ENCODE peak calls at places on chromosomes 16 and 17, in nine cellular contexts. Z is fibroblast of the aortic adventitia; H is CD8-positive, alpha-beta T cell; B is right lobe of liver; O is heart left ventricle; W is GM12865; Q is DND-41; N is cardiac fibroblast; J is GM23248. U is an unnamed sample.

GRCh38 chr16:23504076-23504452 is 6.2 kb downstream of the GGA2 start:
- DNase-seq in O (no peak), J (peak), N (peak), W (peak), Z (peak), B (no peak), Q (no peak), H (no peak), U (no peak)

GRCh38 chr16:17423195-17423594 is 47.6 kb downstream of the XYLT1 start:
- DNase-seq in N (no peak), H (no peak), Q (no peak), J (no peak), Z (no peak), O (no peak), W (no peak), B (no peak), U (no peak)

GRCh38 chr16:19804538-19805323 is 79.9 kb downstream of the GPRC5B start:
- DNase-seq in W (peak), B (no peak), N (peak), J (no peak), O (peak), H (peak), Z (no peak), Q (peak), U (peak)

GRCh38 chr17:19747829-19748806 is at the start of gene ALDH3A1:
- DNase-seq in B (no peak), O (no peak), Z (no peak), H (no peak), Q (no peak), J (peak), N (no peak), W (no peak), U (no peak)

GRCh38 chr17:48413613-48414405 is 16.2 kb downstream of the SKAP1 start:
- DNase-seq in N (no peak), O (no peak), H (no peak), W (peak), B (no peak), Q (no peak), Z (no peak), J (no peak), U (no peak)

GRCh38 chr17:8820311-8821010 is 21.3 kb upstream of the MFSD6L start:
- DNase-seq in Z (no peak), O (no peak), W (no peak), H (no peak), J (peak), N (no peak), B (no peak), Q (no peak), U (no peak)

GRCh38 chr17:27241346-27241946 is 52.5 kb upstream of the WSB1 start:
- DNase-seq in J (peak), H (no peak), Q (no peak), Z (peak), W (peak), O (no peak), N (peak), B (no peak), U (no peak)

GRCh38 chr16:89564476-89565255 is 4.2 kb downstream of the RPL13 start:
- DNase-seq in W (peak), B (no peak), J (peak), Q (peak), Z (no peak), N (no peak), H (no peak), O (no peak), U (no peak)

GRCh38 chr16:47110939-47111338 is 32.8 kb downstream of the NETO2 start:
- DNase-seq in W (no peak), B (no peak), H (no peak), J (no peak), Q (no peak), O (no peak), N (no peak), Z (no peak), U (no peak)

GRCh38 chr17:48054238-48055185 is 6.4 kb downstream of the NFE2L1 start:
- DNase-seq in Z (peak), B (peak), N (peak), H (no peak), J (peak), W (no peak), O (peak), Q (no peak), U (peak)

GRCh38 chr17:80358131-80358530 is 56.8 kb upstream of the ENDOV start:
- DNase-seq in Q (no peak), B (no peak), N (no peak), Z (no peak), J (no peak), H (no peak), W (no peak), O (no peak), U (no peak)

GRCh38 chr16:1779741-1780676 is 2.4 kb downstream of the SPSB3 start:
- DNase-seq in H (no peak), O (peak), Z (no peak), W (no peak), J (no peak), Q (no peak), N (no peak), B (peak), U (peak)

GRCh38 chr17:72545756-72546155 is 424.9 kb downstream of the SOX9 start:
- DNase-seq in H (no peak), B (no peak), J (peak), Q (no peak), W (no peak), Z (no peak), O (no peak), N (peak), U (no peak)

GRCh38 chr17:40559954-40560591 is 5.2 kb downstream of the CCR7 start:
- DNase-seq in O (peak), N (peak), Q (peak), W (peak), J (peak), H (peak), B (peak), Z (peak), U (peak)
- H3K4me3 ChIP-seq in O (no peak), N (no peak), Q (peak), W (peak), J (peak), H (peak), B (no peak), Z (peak), U (no peak)

DNA sequence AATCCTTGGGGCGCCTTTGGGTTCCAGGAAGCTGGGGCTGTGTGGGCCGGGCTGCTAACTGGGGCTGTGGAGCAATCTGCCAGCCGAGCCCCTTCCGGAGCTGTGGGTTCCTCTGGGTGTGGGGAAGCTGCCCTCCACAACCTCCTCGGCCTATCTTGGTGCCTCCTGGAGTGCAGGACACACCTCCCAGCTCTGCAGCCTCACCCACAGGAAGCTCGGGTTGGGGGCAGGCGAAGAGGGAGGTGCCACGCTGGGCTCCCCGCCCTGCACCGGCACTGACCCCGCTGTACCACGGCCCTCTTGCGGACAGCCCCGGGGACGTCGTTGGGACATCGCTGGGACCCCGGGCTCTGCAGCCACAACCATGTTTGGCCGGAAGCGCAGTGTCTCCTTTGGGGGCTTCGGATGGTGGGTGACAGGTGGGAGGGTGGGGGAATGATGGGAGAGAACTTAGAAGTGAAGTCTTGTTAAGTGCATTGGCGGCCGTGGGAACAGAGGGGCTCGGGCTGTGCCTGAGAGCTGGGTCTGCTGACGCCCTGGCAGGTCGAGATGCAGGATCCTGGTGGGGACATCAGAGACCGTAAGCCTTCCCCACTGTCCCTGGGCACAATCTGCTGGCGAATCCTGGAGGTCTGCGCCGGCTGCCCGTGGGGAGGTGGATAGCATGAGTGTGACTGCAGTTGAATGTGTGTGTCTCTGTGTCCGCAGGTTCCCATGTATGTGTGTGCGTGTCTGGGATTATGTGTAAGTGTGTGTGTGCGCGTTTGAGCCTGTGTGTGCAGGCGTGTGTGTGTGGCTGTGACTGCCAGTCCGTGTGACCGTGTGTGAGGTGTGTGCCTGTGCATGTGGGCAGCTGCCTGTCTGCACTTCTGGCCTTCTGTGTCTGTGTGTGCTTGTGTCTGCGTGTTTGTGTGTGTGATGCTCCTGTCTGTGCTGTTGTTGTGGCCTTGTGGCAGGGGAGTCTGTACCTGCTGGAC is at the start of gene RAP1GAP2:
- DNase-seq in O (peak), Z (no peak), J (no peak), B (peak), W (peak), H (peak), Q (peak), N (no peak), U (no peak)
- H3K4me3 ChIP-seq in O (no peak), Z (no peak), J (no peak), B (no peak), W (peak), H (peak), Q (peak), N (no peak), U (no peak)

GRCh38 chr17:43871947-43872690 is 25.1 kb downstream of the CD300LG start:
- DNase-seq in B (no peak), W (no peak), O (no peak), J (no peak), Z (no peak), N (no peak), Q (no peak), H (no peak), U (no peak)
- H3K4me3 ChIP-seq in B (no peak), W (no peak), O (peak), J (no peak), Z (peak), N (no peak), Q (no peak), H (no peak), U (no peak)

DNA sequence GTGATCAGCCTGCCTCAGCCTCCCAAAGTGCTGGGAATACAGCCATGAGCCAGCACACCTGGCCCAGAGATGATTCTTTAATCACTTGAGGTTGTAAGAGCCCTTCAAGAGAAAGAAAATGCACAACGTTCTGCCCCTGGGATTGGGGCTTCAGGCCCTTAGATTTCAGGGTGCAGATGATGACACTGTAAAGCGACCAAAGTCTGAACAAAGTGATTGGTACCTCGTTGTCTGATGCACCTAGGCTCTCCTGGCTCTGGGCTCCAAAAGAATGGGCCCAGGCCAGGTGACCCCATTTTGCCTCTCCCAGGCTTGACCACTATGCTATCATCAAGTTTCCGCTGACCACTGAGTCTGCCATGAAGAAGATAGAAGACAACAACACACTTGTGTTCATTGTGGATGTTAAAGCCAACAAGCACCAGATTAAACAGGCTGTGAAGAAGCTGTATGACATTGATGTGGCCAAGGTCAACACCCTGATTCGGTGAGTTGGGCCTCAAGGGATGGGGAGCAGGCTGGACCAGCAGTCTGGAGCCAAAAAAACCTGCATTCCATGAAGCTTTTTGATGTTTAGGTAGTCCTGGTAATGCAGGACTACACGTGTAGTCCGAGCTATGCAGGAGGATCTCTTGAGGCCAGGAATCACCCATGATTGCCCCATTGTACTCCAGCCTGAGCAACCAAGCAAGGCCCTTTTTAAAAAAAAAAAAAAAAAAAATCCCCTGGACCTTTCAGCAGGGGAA is 2.8 kb downstream of the RPL23A start:
- DNase-seq in N (no peak), W (no peak), H (no peak), B (no peak), Z (no peak), Q (no peak), O (no peak), J (no peak), U (no peak)
- H3K4me3 ChIP-seq in N (no peak), W (peak), H (no peak), B (no peak), Z (peak), Q (peak), O (no peak), J (peak), U (no peak)

GRCh38 chr17:38465420-38466345 is 37.4 kb downstream of the ARHGAP23 start:
- DNase-seq in B (no peak), O (peak), Z (peak), W (no peak), Q (no peak), H (no peak), N (no peak), J (peak), U (peak)
- H3K4me3 ChIP-seq in B (no peak), O (peak), Z (peak), W (no peak), Q (no peak), H (no peak), N (peak), J (peak), U (peak)

DNA sequence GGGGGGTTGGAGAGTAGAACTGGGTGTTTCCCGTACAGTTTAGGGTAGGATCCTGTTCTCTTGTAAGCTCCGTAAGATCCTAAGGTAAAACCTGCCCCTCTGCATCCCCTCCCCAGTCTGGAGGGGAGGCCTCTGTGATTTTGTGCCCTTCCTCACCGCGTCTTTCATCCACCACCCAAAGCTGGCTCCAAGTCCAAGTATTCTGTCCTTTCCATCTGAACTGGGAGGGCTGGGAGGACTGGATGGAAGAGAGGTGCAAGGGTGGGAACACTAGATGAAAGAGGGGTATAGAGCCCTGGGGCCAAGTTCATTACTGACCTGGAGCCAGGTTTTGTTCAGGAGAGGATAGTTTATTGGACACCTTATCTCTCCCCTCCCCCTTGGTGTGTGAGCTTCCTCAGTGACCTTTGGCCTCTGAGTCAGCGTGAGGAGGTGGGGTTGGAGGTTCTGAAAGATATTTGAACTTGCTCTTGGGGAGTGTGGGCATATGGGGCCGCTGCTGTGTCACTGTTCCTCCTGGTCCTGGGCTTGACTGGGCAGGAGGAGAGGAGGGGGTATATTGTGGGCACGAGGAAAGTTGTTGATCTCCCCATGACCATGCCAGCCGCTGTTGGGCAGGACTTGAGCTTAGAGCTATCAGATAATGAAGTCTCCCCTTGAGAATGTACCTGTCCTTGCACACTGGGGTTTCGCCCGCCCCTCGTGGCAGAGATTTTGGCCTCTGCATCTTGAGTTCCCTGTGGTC is 1.6 kb downstream of the LASP1 start:
- DNase-seq in N (peak), O (peak), Q (peak), B (peak), Z (peak), J (peak), W (peak), H (peak), U (peak)
- H3K4me3 ChIP-seq in N (peak), O (peak), Q (peak), B (peak), Z (peak), J (peak), W (peak), H (peak), U (peak)

GRCh38 chr17:43329183-43329582 is 69.6 kb upstream of the ARL4D start:
- DNase-seq in H (no peak), O (no peak), N (no peak), Q (no peak), J (no peak), Z (no peak), B (no peak), W (no peak), U (no peak)

GRCh38 chr17:43330876-43331639 is 67.7 kb upstream of the ARL4D start:
- DNase-seq in Q (no peak), J (no peak), N (no peak), B (no peak), Z (no peak), O (no peak), H (no peak), W (no peak), U (no peak)

GRCh38 chr17:43332211-43332610 is 66.6 kb upstream of the ARL4D start:
- DNase-seq in B (no peak), N (no peak), H (no peak), W (no peak), J (no peak), Q (no peak), Z (no peak), O (no peak), U (no peak)

GRCh38 chr17:43334744-43335400 is 63.9 kb upstream of the ARL4D start:
- DNase-seq in N (no peak), W (no peak), Z (no peak), B (no peak), Q (no peak), O (no peak), J (no peak), H (no peak), U (no peak)

GRCh38 chr17:43333438-43333943 is 65.3 kb upstream of the ARL4D start:
- DNase-seq in Z (no peak), H (no peak), B (no peak), N (no peak), O (no peak), J (no peak), Q (no peak), W (no peak), U (no peak)
- H3K4me3 ChIP-seq in Z (no peak), H (no peak), B (no peak), N (no peak), O (no peak), J (no peak), Q (no peak), W (peak), U (no peak)

DNA sequence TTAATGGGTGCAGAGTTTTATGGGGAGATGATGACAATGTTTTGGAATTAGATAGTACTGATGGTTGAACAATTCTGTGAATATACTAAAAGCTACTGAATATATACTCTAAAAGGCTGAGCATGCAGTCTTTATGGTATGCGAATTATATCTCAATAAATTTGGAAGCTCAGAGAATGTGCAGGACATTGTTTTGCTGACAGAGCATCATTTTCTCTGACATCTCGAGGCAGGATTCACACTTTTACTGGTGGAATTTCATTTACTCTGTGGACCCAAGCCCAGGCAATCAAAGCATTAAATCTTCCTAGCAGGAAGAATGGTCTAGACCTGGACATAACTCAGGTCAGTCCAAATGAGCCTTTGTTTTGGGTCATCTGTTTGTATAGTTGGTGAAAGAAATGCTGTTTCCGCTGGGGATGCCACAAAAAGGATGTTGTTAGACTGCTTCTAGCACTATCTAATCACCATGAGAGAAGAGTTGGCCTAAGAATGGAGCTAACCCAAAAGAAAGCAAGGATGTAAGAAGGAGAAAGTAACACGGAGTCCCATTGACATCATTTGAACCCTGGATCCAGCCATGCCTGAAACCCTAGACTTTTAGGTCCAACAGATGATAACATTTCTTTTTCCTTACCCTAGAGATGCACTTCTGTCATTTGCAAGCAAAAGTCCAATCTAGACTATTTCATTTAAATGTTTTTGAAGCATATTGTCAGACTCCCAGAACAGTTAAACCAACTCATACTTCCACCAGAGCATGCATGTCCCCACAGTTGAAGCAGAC is 18.8 kb upstream of the USP10 start:
- DNase-seq in O (no peak), H (no peak), Z (no peak), J (no peak), Q (no peak), N (no peak), W (no peak), B (no peak), U (no peak)
- H3K4me3 ChIP-seq in O (no peak), H (no peak), Z (no peak), J (no peak), Q (no peak), N (no peak), W (no peak), B (no peak), U (no peak)

GRCh38 chr17:34371405-34371804 is 8.4 kb upstream of the CCL1 start:
- DNase-seq in B (no peak), N (no peak), J (no peak), W (no peak), O (no peak), H (no peak), Q (no peak), Z (no peak), U (no peak)
- H3K4me3 ChIP-seq in B (no peak), N (no peak), J (no peak), W (no peak), O (no peak), H (no peak), Q (no peak), Z (no peak), U (no peak)

GRCh38 chr16:66936462-66936861 is 1.1 kb downstream of the CES2 start:
- DNase-seq in Q (no peak), W (no peak), J (no peak), Z (no peak), O (no peak), B (peak), N (no peak), H (no peak), U (no peak)
- H3K4me3 ChIP-seq in Q (no peak), W (no peak), J (peak), Z (peak), O (peak), B (peak), N (no peak), H (no peak), U (no peak)

U was measured in ovary.